ENCODE peak calls at places on chromosomes 7 and 10, in eight cellular contexts. O is HL-60, Z is mammary epithelial cell, W is GM23248, C is Peyer's patch, M is lower lobe of right lung, K is A549, D is adrenal gland. B is an unnamed sample.

GRCh38 chr7:102426268-102427031 is 6.9 kb upstream of the ORAI2 start:
- DNase-seq in C (peak; percentile 87), W (no peak), M (peak; percentile 71), Z (no peak), O (peak; percentile 86), K (no peak), D (no peak), B (no peak)

GRCh38 chr10:33237736-33238624 is 96.5 kb downstream of the NRP1 start:
- DNase-seq in C (no peak), W (peak; percentile 97), Z (peak; percentile 95), K (peak; percentile 96), D (no peak), O (no peak), M (no peak), B (no peak)

GRCh38 chr10:20871970-20872369 is 25.1 kb downstream of the NEBL start:
- DNase-seq in K (no peak), C (no peak), O (no peak), W (no peak), Z (no peak), D (no peak), M (no peak), B (no peak)

GRCh38 chr7:122520961-122521555 is 177.9 kb downstream of the RNF133 start:
- DNase-seq in Z (no peak), K (no peak), O (no peak), C (no peak), D (no peak), M (no peak), W (no peak), B (no peak)

GRCh38 chr10:13775786-13776780 is 189.3 kb downstream of the PRPF18 start:
- DNase-seq in W (peak; percentile 94), D (no peak), K (no peak), C (no peak), M (no peak), O (no peak), Z (peak; percentile 82), B (no peak)

GRCh38 chr7:29394321-29394720 is 169.3 kb upstream of the PRR15 start:
- DNase-seq in D (no peak), C (no peak), M (no peak), W (no peak), Z (no peak), O (no peak), K (no peak), B (no peak)

GRCh38 chr7:502296-502695 is 17.4 kb downstream of the PDGFA start:
- DNase-seq in D (no peak), W (no peak), M (peak; percentile 32), K (no peak), C (no peak), O (no peak), Z (no peak), B (no peak)

GRCh38 chr7:52723606-52724005 is 311.8 kb upstream of the POM121L12 start:
- DNase-seq in C (no peak), K (no peak), Z (no peak), M (no peak), D (no peak), W (no peak), O (no peak), B (no peak)

GRCh38 chr10:114491419-114491818 is 87.1 kb upstream of the AFAP1L2 start:
- DNase-seq in K (no peak), O (no peak), M (no peak), Z (no peak), W (no peak), D (no peak), C (no peak), B (no peak)

GRCh38 chr10:66941491-66941890 is 15.7 kb downstream of the LRRTM3 start:
- DNase-seq in M (no peak), O (no peak), D (peak; percentile 86), W (no peak), C (no peak), Z (no peak), K (no peak), B (no peak)

GRCh38 chr10:123150986-123151738 is 3.0 kb upstream of the BUB3 start:
- DNase-seq in W (peak; percentile 38), M (peak; percentile 58), D (no peak), Z (peak; percentile 15), O (peak; percentile 54), C (no peak), K (no peak), B (no peak)

GRCh38 chr7:108310351-108310750 is 145.9 kb downstream of the NRCAM start:
- DNase-seq in M (no peak), W (peak; percentile 43), D (no peak), K (no peak), C (no peak), O (no peak), Z (peak; percentile 45), B (no peak)

GRCh38 chr10:5692476-5693358 is 8.1 kb downstream of the TASOR2 start:
- DNase-seq in C (peak; percentile 45), M (peak; percentile 78), D (peak; percentile 54), Z (peak; percentile 58), O (no peak), W (peak; percentile 64), K (peak; percentile 55), B (peak; percentile 77)

GRCh38 chr7:70392282-70392681 is 739.7 kb upstream of the GALNT17 start:
- DNase-seq in D (no peak), C (no peak), O (no peak), K (no peak), W (peak; percentile 72), Z (no peak), M (no peak), B (no peak)

GRCh38 chr7:129091484-129092002 is 36.6 kb upstream of the TNPO3 start:
- DNase-seq in D (peak; percentile 82), C (peak; percentile 93), K (peak; percentile 67), M (peak; percentile 86), O (peak; percentile 90), Z (peak; percentile 52), W (peak; percentile 69), B (peak; percentile 79)

GRCh38 chr7:90459888-90460287 is 9.6 kb upstream of the PTTG1IP2 start:
- DNase-seq in Z (no peak), C (no peak), M (no peak), O (no peak), K (peak; percentile 6), W (peak; percentile 47), D (no peak), B (no peak)

GRCh38 chr7:5692845-5693278 is 88.6 kb downstream of the RNF216 start:
- DNase-seq in W (peak; percentile 85), D (no peak), C (no peak), Z (peak; percentile 52), K (peak; percentile 74), M (no peak), O (no peak), B (no peak)

GRCh38 chr10:972763-973162 is 15.5 kb upstream of the GTPBP4 start:
- DNase-seq in D (no peak), W (no peak), Z (no peak), C (no peak), M (no peak), K (no peak), O (no peak), B (peak; percentile 13)
- H3K27ac ChIP-seq in D (no peak overlapping the region), W (no peak overlapping the region), Z (no peak overlapping the region), C (no peak overlapping the region), M (peak overlapping the region; percentile 76), K (no peak overlapping the region), O (no peak overlapping the region), B (peak overlapping the region; percentile 69)

GRCh38 chr10:71576842-71577241 is 142.7 kb downstream of the C10orf105 start:
- DNase-seq in C (no peak), Z (no peak), W (no peak), D (no peak), O (no peak), M (no peak), K (no peak), B (no peak)

GRCh38 chr10:71575934-71576801 is 143.4 kb downstream of the C10orf105 start:
- DNase-seq in Z (no peak), C (no peak), W (no peak), D (no peak), K (no peak), M (no peak), O (no peak), B (peak; percentile 80)

GRCh38 chr10:71579668-71580067 is 139.9 kb downstream of the C10orf105 start:
- DNase-seq in O (no peak), W (no peak), K (no peak), M (no peak), D (no peak), Z (no peak), C (no peak), B (no peak)

GRCh38 chr10:71577345-71577744 is 142.2 kb downstream of the C10orf105 start:
- DNase-seq in K (no peak), O (no peak), W (no peak), Z (no peak), M (no peak), D (no peak), C (no peak), B (no peak)

GRCh38 chr10:71578069-71578468 is 141.5 kb downstream of the C10orf105 start:
- DNase-seq in C (no peak), W (no peak), Z (no peak), M (no peak), O (no peak), K (no peak), D (no peak), B (no peak)
- H3K27ac ChIP-seq in C (no peak overlapping the region), W (no peak overlapping the region), Z (no peak overlapping the region), M (no peak overlapping the region), O (no peak overlapping the region), K (no peak overlapping the region), D (no peak overlapping the region), B (no peak overlapping the region)

DNA sequence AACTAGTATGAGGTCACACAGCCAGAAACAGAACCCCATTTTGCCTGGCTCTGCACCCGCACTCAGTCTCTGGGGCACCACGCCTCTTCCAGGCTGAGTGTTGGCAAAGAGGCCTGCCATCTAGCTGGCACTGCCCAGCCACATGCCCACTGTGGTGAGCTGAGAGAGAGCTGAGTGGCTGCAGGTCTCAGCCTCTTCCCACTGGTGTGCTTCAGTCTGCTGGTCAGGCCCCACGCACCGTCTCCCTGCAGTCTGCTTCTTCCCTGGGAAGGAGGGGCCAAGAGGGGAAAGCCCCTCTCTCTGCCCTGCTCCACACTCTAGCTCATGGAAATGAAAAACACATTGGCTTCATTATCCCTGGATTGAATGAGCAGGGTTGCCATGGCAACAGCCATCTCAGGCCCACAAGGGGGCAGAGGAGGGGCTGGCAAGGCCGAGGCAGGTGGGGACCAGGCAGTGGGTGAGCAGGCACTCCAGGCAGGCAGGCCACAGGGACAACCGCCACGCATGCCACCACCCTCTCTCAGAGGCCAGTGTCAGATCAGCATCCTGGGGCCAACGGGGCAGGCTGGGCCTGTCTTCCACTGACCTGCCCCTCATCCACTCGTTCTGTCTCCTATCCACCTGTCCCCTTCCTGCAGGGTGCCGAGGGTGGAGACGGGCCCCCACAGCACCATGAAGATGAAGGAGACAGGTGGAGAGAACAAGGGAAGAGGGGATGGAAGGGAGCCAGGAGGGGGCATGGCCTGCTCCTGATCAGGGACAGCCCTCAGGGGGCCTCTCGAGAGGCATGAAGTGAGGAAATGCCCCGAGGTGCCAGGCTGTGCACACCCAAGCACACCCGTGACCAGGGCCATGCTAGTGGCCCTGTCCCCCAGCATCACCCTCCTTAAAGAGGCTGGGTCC is 110.9 kb downstream of the ZMIZ1 start:
- DNase-seq in W (peak; percentile 53), D (peak; percentile 26), O (no peak), M (no peak), K (no peak), C (no peak), Z (no peak), B (peak; percentile 52)
- H3K27ac ChIP-seq in W (peak overlapping the region; percentile 74), D (no peak overlapping the region), O (no peak overlapping the region), M (peak overlapping the region; percentile 66), K (peak overlapping the region; percentile 66), C (no peak overlapping the region), Z (no peak overlapping the region), B (peak overlapping the region; percentile 79)

DNA sequence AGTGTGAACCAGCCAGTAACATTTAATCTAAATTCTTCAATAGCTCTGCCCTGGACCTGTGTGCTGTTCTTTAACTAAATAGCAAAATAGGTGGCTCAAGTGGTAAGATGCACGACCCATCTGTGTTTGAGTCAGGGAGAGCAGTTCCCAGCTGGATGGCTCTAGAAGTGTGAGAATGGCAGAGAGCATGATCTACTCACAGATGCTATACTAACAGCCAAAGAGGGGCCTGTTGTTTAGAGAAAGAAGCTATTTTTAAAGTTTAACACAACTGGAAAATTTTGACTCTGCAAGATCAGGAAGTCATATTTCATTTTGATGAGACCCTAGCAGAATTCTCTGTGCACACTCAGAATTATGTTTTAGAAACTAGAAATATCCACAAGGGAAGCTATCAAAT is 87.4 kb upstream of the PIP4K2A start:
- DNase-seq in Z (no peak), W (no peak), D (no peak), M (no peak), O (no peak), K (no peak), C (no peak), B (no peak)
- H3K27ac ChIP-seq in Z (no peak overlapping the region), W (no peak overlapping the region), D (no peak overlapping the region), M (no peak overlapping the region), O (no peak overlapping the region), K (no peak overlapping the region), C (no peak overlapping the region), B (no peak overlapping the region)

B was measured in thyroid gland.